ENCODE peak calls at places on chromosomes 2 and 18, in four cellular contexts. R is HepG2, X is SK-N-SH, J is WTC11. F is an unnamed sample.

GRCh38 chr2:81283081-81283480 is 978.5 kb upstream of the LRRTM1 start:
- DNase-seq in R (no peak), X (no peak), J (no peak), F (no peak)

GRCh38 chr2:200862532-200863000 is 1.9 kb downstream of the CLK1 start:
- DNase-seq in R (peak; percentile 74), X (peak; percentile 33), J (no peak), F (peak; percentile 42)

GRCh38 chr2:78202986-78203670 is 681.0 kb upstream of the LRRTM4 start:
- DNase-seq in R (no peak), X (no peak), J (no peak), F (peak; percentile 1)

GRCh38 chr2:130834091-130834922 is 2.4 kb upstream of the ARHGEF4 start:
- DNase-seq in R (peak; percentile 36), X (no peak), J (no peak), F (no peak)

GRCh38 chr18:23967321-23968089 is 47.0 kb upstream of the TTC39C start:
- DNase-seq in R (no peak), X (no peak), J (no peak), F (no peak)

GRCh38 chr2:238169708-238170251 is 11.0 kb downstream of the ERFE start:
- DNase-seq in R (no peak), X (peak; percentile 20), J (no peak), F (no peak)

GRCh38 chr2:157291018-157291417 is 33.5 kb downstream of the GALNT5 start:
- DNase-seq in R (no peak), X (no peak), J (no peak), F (no peak)

GRCh38 chr2:71609958-71610357 is 156.6 kb downstream of the DYSF start:
- DNase-seq in R (no peak), X (peak; percentile 56), J (no peak), F (no peak)

DNA sequence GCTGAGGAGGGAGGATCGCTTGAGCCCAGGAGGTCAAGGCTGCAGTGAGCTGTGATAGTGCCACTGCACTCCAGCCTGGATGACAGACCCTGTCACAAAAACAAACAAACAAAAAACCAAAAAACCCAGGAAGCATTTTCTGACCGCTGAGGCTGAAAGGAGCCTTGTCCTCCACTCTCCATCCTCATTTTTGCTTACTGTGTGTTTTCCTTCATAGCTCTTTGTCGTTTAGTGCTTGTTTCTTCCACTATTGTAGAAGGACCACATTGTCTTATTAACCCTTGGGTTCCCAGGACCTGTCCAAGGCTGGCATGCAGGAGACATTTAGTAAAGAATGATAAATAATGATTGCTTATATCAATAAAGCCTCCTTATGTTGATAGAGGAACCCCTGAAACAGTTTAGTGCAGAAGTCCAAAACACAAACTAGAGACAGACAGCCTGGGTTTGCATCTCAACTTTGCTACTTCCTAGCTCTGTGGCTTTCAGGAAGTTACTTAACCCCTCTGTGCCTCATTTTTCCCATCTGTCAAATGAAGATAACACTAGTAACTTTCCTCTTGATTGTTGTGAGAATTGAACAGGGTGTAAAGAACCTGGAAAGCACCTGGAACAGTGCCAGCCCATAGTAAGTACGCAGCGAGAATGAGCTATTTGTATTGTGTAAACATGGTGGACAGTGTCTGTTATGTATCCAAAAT is 126.0 kb downstream of the LPIN1 start:
- DNase-seq in R (no peak), X (no peak), J (no peak), F (no peak)
- TF ChIP-seq FOXJ3 in R (no peak), X (no peak), J (no peak), F (no peak)

GRCh38 chr2:17857016-17857415 is 21.5 kb upstream of the KCNS3 start:
- DNase-seq in R (no peak), X (no peak), J (no peak), F (no peak)
- TF ChIP-seq MAX in R (no peak), X (no peak), J (no peak), F (no peak)

DNA sequence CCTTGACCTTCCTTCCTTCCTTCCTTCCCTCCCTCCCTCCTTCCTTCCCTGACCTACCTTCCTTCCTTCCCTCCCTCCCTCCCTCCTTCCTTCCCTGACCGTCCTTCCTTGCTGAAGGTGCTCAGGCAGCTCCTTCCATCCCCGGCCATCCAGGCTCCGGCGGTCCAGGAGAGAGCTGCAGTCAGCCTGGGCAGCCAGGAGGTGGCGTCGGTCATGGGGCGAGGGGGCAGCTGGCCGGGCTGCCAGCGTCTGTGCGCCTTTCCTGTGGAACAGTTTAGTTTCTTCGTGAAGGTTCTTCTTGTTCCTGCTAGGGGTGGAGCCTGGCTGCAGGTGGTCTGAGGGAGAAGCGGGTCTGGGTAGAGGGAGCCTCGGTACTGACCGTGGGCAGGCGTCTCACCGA is 15.7 kb downstream of the GPR35 start:
- DNase-seq in R (peak; percentile 42), X (peak; percentile 85), J (peak; percentile 82), F (peak; percentile 34)
- TF ChIP-seq FOXJ3 in R (no peak), X (no peak), J (no peak), F (no peak)

GRCh38 chr2:73779472-73780241 is at the start of gene DUSP11:
- DNase-seq in R (peak; percentile 96), X (peak; percentile 92), J (peak; percentile 97), F (peak; percentile 94)

GRCh38 chr2:73780242-73780582 is 309 bp upstream of the DUSP11 start:
- DNase-seq in R (no peak), X (no peak), J (no peak), F (no peak)

GRCh38 chr2:73772819-73773218 is 7.1 kb downstream of the DUSP11 start:
- DNase-seq in R (no peak), X (no peak), J (no peak), F (no peak)

GRCh38 chr2:73776869-73777519 is 2.9 kb downstream of the DUSP11 start:
- DNase-seq in R (no peak), X (no peak), J (no peak), F (no peak)

DNA sequence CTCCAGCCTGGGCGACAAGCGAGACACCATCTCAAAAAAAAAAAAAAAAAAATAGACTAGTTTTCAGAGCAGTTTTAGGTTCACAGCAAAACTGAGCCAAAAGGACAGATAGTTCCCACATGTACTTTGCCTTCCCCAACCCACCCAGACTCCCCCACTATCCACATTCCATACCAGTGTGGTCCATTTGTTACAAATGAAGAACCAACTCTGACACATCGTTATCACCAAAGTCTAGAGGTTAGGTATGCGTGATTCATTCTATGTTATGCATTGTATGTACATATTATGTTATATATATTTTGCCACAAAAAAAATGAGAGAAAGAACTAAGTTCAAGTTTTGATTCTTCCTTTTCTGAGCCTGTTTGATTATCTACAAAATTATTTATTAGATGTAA is 3.5 kb downstream of the DUSP11 start:
- DNase-seq in R (no peak), X (no peak), J (no peak), F (no peak)
- TF ChIP-seq MAX in R (no peak), X (no peak), J (no peak), F (no peak)

F was measured in K562.